ENCODE peak calls at places on chromosomes 1 and 21, in ten cellular contexts. One of them, this sample, is unnamed.

GRCh38 chr1:11690132-11690668 is 1.3 kb upstream of the DRAXIN start:
- DNase-seq in AG10803: no peak
- DNase-seq in psoas muscle: no peak
- DNase-seq in stimulated activated CD8-positive, alpha-beta memory T cell treated with anti-CD3 and anti-CD28 coated beads, Interleukin-15, amount 100 ng/mL, for 1 hour: no peak
- DNase-seq in H7: no peak
- DNase-seq in substantia nigra: no peak
- DNase-seq in stimulated activated CD4-positive, alpha-beta T cell treated with anti-CD3 and anti-CD28 coated beads, Interleukin-4, amount 100 ng/mL, for 24 hours: no peak
- DNase-seq in activated effector memory CD4-positive, alpha-beta T cell treated with Interleukin-2 at 50 U/mL for 16 hours: no peak
- DNase-seq in skeletal muscle cell: no peak
- DNase-seq in K562: no peak
- DNase-seq in this sample: no peak

GRCh38 chr21:37071561-37072238 is 1.2 kb downstream of the PIGP start:
- DNase-seq in AG10803: peak; percentile 87
- DNase-seq in psoas muscle: peak; percentile 74
- DNase-seq in stimulated activated CD8-positive, alpha-beta memory T cell treated with anti-CD3 and anti-CD28 coated beads, Interleukin-15, amount 100 ng/mL, for 1 hour: no peak
- DNase-seq in H7: peak; percentile 16
- DNase-seq in substantia nigra: peak; percentile 54
- DNase-seq in stimulated activated CD4-positive, alpha-beta T cell treated with anti-CD3 and anti-CD28 coated beads, Interleukin-4, amount 100 ng/mL, for 24 hours: no peak
- DNase-seq in activated effector memory CD4-positive, alpha-beta T cell treated with Interleukin-2 at 50 U/mL for 16 hours: no peak
- DNase-seq in skeletal muscle cell: peak; percentile 84
- DNase-seq in K562: peak; percentile 37
- DNase-seq in this sample: no peak

GRCh38 chr1:156074661-156075060 is 7.6 kb downstream of the MEX3A start:
- DNase-seq in AG10803: no peak
- DNase-seq in psoas muscle: no peak
- DNase-seq in stimulated activated CD8-positive, alpha-beta memory T cell treated with anti-CD3 and anti-CD28 coated beads, Interleukin-15, amount 100 ng/mL, for 1 hour: no peak
- DNase-seq in H7: peak; percentile 68
- DNase-seq in substantia nigra: no peak
- DNase-seq in stimulated activated CD4-positive, alpha-beta T cell treated with anti-CD3 and anti-CD28 coated beads, Interleukin-4, amount 100 ng/mL, for 24 hours: no peak
- DNase-seq in activated effector memory CD4-positive, alpha-beta T cell treated with Interleukin-2 at 50 U/mL for 16 hours: no peak
- DNase-seq in skeletal muscle cell: no peak
- DNase-seq in K562: no peak
- DNase-seq in this sample: no peak

GRCh38 chr1:2199042-2199810 is 4.7 kb upstream of the FAAP20 start:
- DNase-seq in AG10803: peak; percentile 89
- DNase-seq in psoas muscle: peak; percentile 92
- DNase-seq in stimulated activated CD8-positive, alpha-beta memory T cell treated with anti-CD3 and anti-CD28 coated beads, Interleukin-15, amount 100 ng/mL, for 1 hour: peak; percentile 51
- DNase-seq in H7: peak; percentile 95
- DNase-seq in substantia nigra: peak; percentile 70
- DNase-seq in stimulated activated CD4-positive, alpha-beta T cell treated with anti-CD3 and anti-CD28 coated beads, Interleukin-4, amount 100 ng/mL, for 24 hours: peak; percentile 82
- DNase-seq in activated effector memory CD4-positive, alpha-beta T cell treated with Interleukin-2 at 50 U/mL for 16 hours: peak; percentile 79
- DNase-seq in skeletal muscle cell: peak; percentile 63
- DNase-seq in K562: peak; percentile 91
- DNase-seq in this sample: peak; percentile 65

GRCh38 chr1:87549691-87550090 is 221.0 kb downstream of the LMO4 start:
- DNase-seq in AG10803: no peak
- DNase-seq in psoas muscle: no peak
- DNase-seq in stimulated activated CD8-positive, alpha-beta memory T cell treated with anti-CD3 and anti-CD28 coated beads, Interleukin-15, amount 100 ng/mL, for 1 hour: no peak
- DNase-seq in H7: no peak
- DNase-seq in substantia nigra: no peak
- DNase-seq in stimulated activated CD4-positive, alpha-beta T cell treated with anti-CD3 and anti-CD28 coated beads, Interleukin-4, amount 100 ng/mL, for 24 hours: no peak
- DNase-seq in activated effector memory CD4-positive, alpha-beta T cell treated with Interleukin-2 at 50 U/mL for 16 hours: no peak
- DNase-seq in skeletal muscle cell: no peak
- DNase-seq in K562: no peak
- DNase-seq in this sample: no peak

GRCh38 chr1:1371741-1372711 is 3.0 kb downstream of the AURKAIP1 start:
- DNase-seq in AG10803: peak; percentile 46
- DNase-seq in psoas muscle: peak; percentile 74
- DNase-seq in stimulated activated CD8-positive, alpha-beta memory T cell treated with anti-CD3 and anti-CD28 coated beads, Interleukin-15, amount 100 ng/mL, for 1 hour: peak; percentile 67
- DNase-seq in H7: peak; percentile 99
- DNase-seq in substantia nigra: peak; percentile 63
- DNase-seq in stimulated activated CD4-positive, alpha-beta T cell treated with anti-CD3 and anti-CD28 coated beads, Interleukin-4, amount 100 ng/mL, for 24 hours: peak; percentile 81
- DNase-seq in activated effector memory CD4-positive, alpha-beta T cell treated with Interleukin-2 at 50 U/mL for 16 hours: peak; percentile 68
- DNase-seq in skeletal muscle cell: no peak
- DNase-seq in K562: peak; percentile 83
- DNase-seq in this sample: peak; percentile 55

GRCh38 chr1:96634863-96635262 is 86.7 kb upstream of the PTBP2 start:
- DNase-seq in AG10803: no peak
- DNase-seq in psoas muscle: no peak
- DNase-seq in stimulated activated CD8-positive, alpha-beta memory T cell treated with anti-CD3 and anti-CD28 coated beads, Interleukin-15, amount 100 ng/mL, for 1 hour: no peak
- DNase-seq in H7: no peak
- DNase-seq in substantia nigra: no peak
- DNase-seq in stimulated activated CD4-positive, alpha-beta T cell treated with anti-CD3 and anti-CD28 coated beads, Interleukin-4, amount 100 ng/mL, for 24 hours: no peak
- DNase-seq in activated effector memory CD4-positive, alpha-beta T cell treated with Interleukin-2 at 50 U/mL for 16 hours: no peak
- DNase-seq in skeletal muscle cell: no peak
- DNase-seq in K562: no peak
- DNase-seq in this sample: no peak

GRCh38 chr1:156768610-156769295 is 1.4 kb downstream of the PRCC start:
- DNase-seq in AG10803: no peak
- DNase-seq in psoas muscle: no peak
- DNase-seq in stimulated activated CD8-positive, alpha-beta memory T cell treated with anti-CD3 and anti-CD28 coated beads, Interleukin-15, amount 100 ng/mL, for 1 hour: no peak
- DNase-seq in H7: no peak
- DNase-seq in substantia nigra: no peak
- DNase-seq in stimulated activated CD4-positive, alpha-beta T cell treated with anti-CD3 and anti-CD28 coated beads, Interleukin-4, amount 100 ng/mL, for 24 hours: no peak
- DNase-seq in activated effector memory CD4-positive, alpha-beta T cell treated with Interleukin-2 at 50 U/mL for 16 hours: no peak
- DNase-seq in skeletal muscle cell: no peak
- DNase-seq in K562: no peak
- DNase-seq in this sample: no peak

GRCh38 chr21:44088401-44088780 is 18.8 kb upstream of the PWP2 start:
- DNase-seq in AG10803: no peak
- DNase-seq in psoas muscle: no peak
- DNase-seq in stimulated activated CD8-positive, alpha-beta memory T cell treated with anti-CD3 and anti-CD28 coated beads, Interleukin-15, amount 100 ng/mL, for 1 hour: no peak
- DNase-seq in H7: no peak
- DNase-seq in substantia nigra: no peak
- DNase-seq in stimulated activated CD4-positive, alpha-beta T cell treated with anti-CD3 and anti-CD28 coated beads, Interleukin-4, amount 100 ng/mL, for 24 hours: no peak
- DNase-seq in activated effector memory CD4-positive, alpha-beta T cell treated with Interleukin-2 at 50 U/mL for 16 hours: no peak
- DNase-seq in skeletal muscle cell: no peak
- DNase-seq in K562: no peak
- DNase-seq in this sample: no peak

GRCh38 chr1:178093958-178094751 is at the start of gene RASAL2:
- DNase-seq in AG10803: peak; percentile 54
- DNase-seq in psoas muscle: peak; percentile 73
- DNase-seq in stimulated activated CD8-positive, alpha-beta memory T cell treated with anti-CD3 and anti-CD28 coated beads, Interleukin-15, amount 100 ng/mL, for 1 hour: no peak
- DNase-seq in H7: peak; percentile 95
- DNase-seq in substantia nigra: peak; percentile 80
- DNase-seq in stimulated activated CD4-positive, alpha-beta T cell treated with anti-CD3 and anti-CD28 coated beads, Interleukin-4, amount 100 ng/mL, for 24 hours: no peak
- DNase-seq in activated effector memory CD4-positive, alpha-beta T cell treated with Interleukin-2 at 50 U/mL for 16 hours: no peak
- DNase-seq in skeletal muscle cell: no peak
- DNase-seq in K562: peak; percentile 82
- DNase-seq in this sample: no peak

GRCh38 chr1:58104960-58105359 is 441.6 kb downstream of the OMA1 start:
- DNase-seq in AG10803: no peak
- DNase-seq in psoas muscle: no peak
- DNase-seq in stimulated activated CD8-positive, alpha-beta memory T cell treated with anti-CD3 and anti-CD28 coated beads, Interleukin-15, amount 100 ng/mL, for 1 hour: no peak
- DNase-seq in H7: no peak
- DNase-seq in substantia nigra: no peak
- DNase-seq in stimulated activated CD4-positive, alpha-beta T cell treated with anti-CD3 and anti-CD28 coated beads, Interleukin-4, amount 100 ng/mL, for 24 hours: no peak
- DNase-seq in activated effector memory CD4-positive, alpha-beta T cell treated with Interleukin-2 at 50 U/mL for 16 hours: no peak
- DNase-seq in skeletal muscle cell: no peak
- DNase-seq in K562: no peak
- DNase-seq in this sample: no peak

GRCh38 chr1:234238060-234238459 is 135.2 kb upstream of the COA6 start:
- DNase-seq in AG10803: no peak
- DNase-seq in psoas muscle: no peak
- DNase-seq in stimulated activated CD8-positive, alpha-beta memory T cell treated with anti-CD3 and anti-CD28 coated beads, Interleukin-15, amount 100 ng/mL, for 1 hour: no peak
- DNase-seq in H7: no peak
- DNase-seq in substantia nigra: no peak
- DNase-seq in stimulated activated CD4-positive, alpha-beta T cell treated with anti-CD3 and anti-CD28 coated beads, Interleukin-4, amount 100 ng/mL, for 24 hours: no peak
- DNase-seq in activated effector memory CD4-positive, alpha-beta T cell treated with Interleukin-2 at 50 U/mL for 16 hours: no peak
- DNase-seq in skeletal muscle cell: no peak
- DNase-seq in K562: no peak
- DNase-seq in this sample: no peak

GRCh38 chr1:235775461-235775860 is 91.2 kb downstream of the LYST start:
- DNase-seq in AG10803: no peak
- DNase-seq in psoas muscle: no peak
- DNase-seq in stimulated activated CD8-positive, alpha-beta memory T cell treated with anti-CD3 and anti-CD28 coated beads, Interleukin-15, amount 100 ng/mL, for 1 hour: no peak
- DNase-seq in H7: peak; percentile 7
- DNase-seq in substantia nigra: no peak
- DNase-seq in stimulated activated CD4-positive, alpha-beta T cell treated with anti-CD3 and anti-CD28 coated beads, Interleukin-4, amount 100 ng/mL, for 24 hours: no peak
- DNase-seq in activated effector memory CD4-positive, alpha-beta T cell treated with Interleukin-2 at 50 U/mL for 16 hours: no peak
- DNase-seq in skeletal muscle cell: no peak
- DNase-seq in K562: no peak
- DNase-seq in this sample: no peak

GRCh38 chr1:65423884-65424655 is 3.6 kb downstream of the LEPR start:
- DNase-seq in AG10803: peak; percentile 96
- DNase-seq in psoas muscle: no peak
- DNase-seq in stimulated activated CD8-positive, alpha-beta memory T cell treated with anti-CD3 and anti-CD28 coated beads, Interleukin-15, amount 100 ng/mL, for 1 hour: no peak
- DNase-seq in H7: no peak
- DNase-seq in substantia nigra: no peak
- DNase-seq in stimulated activated CD4-positive, alpha-beta T cell treated with anti-CD3 and anti-CD28 coated beads, Interleukin-4, amount 100 ng/mL, for 24 hours: peak; percentile 18
- DNase-seq in activated effector memory CD4-positive, alpha-beta T cell treated with Interleukin-2 at 50 U/mL for 16 hours: no peak
- DNase-seq in skeletal muscle cell: peak; percentile 74
- DNase-seq in K562: peak; percentile 39
- DNase-seq in this sample: no peak

GRCh38 chr1:155128469-155128754 is 736 bp downstream of the EFNA1 start:
- DNase-seq in AG10803: no peak
- DNase-seq in psoas muscle: no peak
- DNase-seq in stimulated activated CD8-positive, alpha-beta memory T cell treated with anti-CD3 and anti-CD28 coated beads, Interleukin-15, amount 100 ng/mL, for 1 hour: no peak
- DNase-seq in H7: peak; percentile 36
- DNase-seq in substantia nigra: no peak
- DNase-seq in stimulated activated CD4-positive, alpha-beta T cell treated with anti-CD3 and anti-CD28 coated beads, Interleukin-4, amount 100 ng/mL, for 24 hours: no peak
- DNase-seq in activated effector memory CD4-positive, alpha-beta T cell treated with Interleukin-2 at 50 U/mL for 16 hours: no peak
- DNase-seq in skeletal muscle cell: no peak
- DNase-seq in K562: no peak
- DNase-seq in this sample: no peak

GRCh38 chr1:26279598-26280332 is at the start of gene SH3BGRL3:
- DNase-seq in AG10803: peak; percentile 76
- DNase-seq in psoas muscle: peak; percentile 91
- DNase-seq in stimulated activated CD8-positive, alpha-beta memory T cell treated with anti-CD3 and anti-CD28 coated beads, Interleukin-15, amount 100 ng/mL, for 1 hour: peak; percentile 61
- DNase-seq in H7: peak; percentile 97
- DNase-seq in substantia nigra: peak; percentile 91
- DNase-seq in stimulated activated CD4-positive, alpha-beta T cell treated with anti-CD3 and anti-CD28 coated beads, Interleukin-4, amount 100 ng/mL, for 24 hours: peak; percentile 82
- DNase-seq in activated effector memory CD4-positive, alpha-beta T cell treated with Interleukin-2 at 50 U/mL for 16 hours: peak; percentile 82
- DNase-seq in skeletal muscle cell: peak; percentile 62
- DNase-seq in K562: peak; percentile 96
- DNase-seq in this sample: peak; percentile 82

GRCh38 chr1:98923667-98924066 is 81.0 kb downstream of the PLPPR5 start:
- DNase-seq in AG10803: no peak
- DNase-seq in psoas muscle: no peak
- DNase-seq in stimulated activated CD8-positive, alpha-beta memory T cell treated with anti-CD3 and anti-CD28 coated beads, Interleukin-15, amount 100 ng/mL, for 1 hour: no peak
- DNase-seq in H7: no peak
- DNase-seq in substantia nigra: no peak
- DNase-seq in stimulated activated CD4-positive, alpha-beta T cell treated with anti-CD3 and anti-CD28 coated beads, Interleukin-4, amount 100 ng/mL, for 24 hours: no peak
- DNase-seq in activated effector memory CD4-positive, alpha-beta T cell treated with Interleukin-2 at 50 U/mL for 16 hours: no peak
- DNase-seq in skeletal muscle cell: no peak
- DNase-seq in K562: no peak
- DNase-seq in this sample: no peak

GRCh38 chr1:175129997-175130648 is 62.5 kb downstream of the KIAA0040 start:
- DNase-seq in AG10803: peak; percentile 16
- DNase-seq in psoas muscle: no peak
- DNase-seq in stimulated activated CD8-positive, alpha-beta memory T cell treated with anti-CD3 and anti-CD28 coated beads, Interleukin-15, amount 100 ng/mL, for 1 hour: no peak
- DNase-seq in H7: peak; percentile 48
- DNase-seq in substantia nigra: no peak
- DNase-seq in stimulated activated CD4-positive, alpha-beta T cell treated with anti-CD3 and anti-CD28 coated beads, Interleukin-4, amount 100 ng/mL, for 24 hours: no peak
- DNase-seq in activated effector memory CD4-positive, alpha-beta T cell treated with Interleukin-2 at 50 U/mL for 16 hours: no peak
- DNase-seq in skeletal muscle cell: no peak
- DNase-seq in K562: peak; percentile 22
- DNase-seq in this sample: no peak

GRCh38 chr21:34132202-34132601 is 58.8 kb downstream of the MRPS6 start:
- DNase-seq in AG10803: no peak
- DNase-seq in psoas muscle: peak; percentile 31
- DNase-seq in stimulated activated CD8-positive, alpha-beta memory T cell treated with anti-CD3 and anti-CD28 coated beads, Interleukin-15, amount 100 ng/mL, for 1 hour: no peak
- DNase-seq in H7: no peak
- DNase-seq in substantia nigra: no peak
- DNase-seq in stimulated activated CD4-positive, alpha-beta T cell treated with anti-CD3 and anti-CD28 coated beads, Interleukin-4, amount 100 ng/mL, for 24 hours: no peak
- DNase-seq in activated effector memory CD4-positive, alpha-beta T cell treated with Interleukin-2 at 50 U/mL for 16 hours: no peak
- DNase-seq in skeletal muscle cell: no peak
- DNase-seq in K562: no peak
- DNase-seq in this sample: no peak

GRCh38 chr1:99527078-99527477 is 118.8 kb upstream of the PALMD start:
- DNase-seq in AG10803: peak; percentile 34
- DNase-seq in psoas muscle: no peak
- DNase-seq in stimulated activated CD8-positive, alpha-beta memory T cell treated with anti-CD3 and anti-CD28 coated beads, Interleukin-15, amount 100 ng/mL, for 1 hour: no peak
- DNase-seq in H7: no peak
- DNase-seq in substantia nigra: no peak
- DNase-seq in stimulated activated CD4-positive, alpha-beta T cell treated with anti-CD3 and anti-CD28 coated beads, Interleukin-4, amount 100 ng/mL, for 24 hours: no peak
- DNase-seq in activated effector memory CD4-positive, alpha-beta T cell treated with Interleukin-2 at 50 U/mL for 16 hours: no peak
- DNase-seq in skeletal muscle cell: no peak
- DNase-seq in K562: peak; percentile 17
- DNase-seq in this sample: no peak

GRCh38 chr1:185663771-185664296 is 70.4 kb upstream of the HMCN1 start:
- DNase-seq in AG10803: no peak
- DNase-seq in psoas muscle: no peak
- DNase-seq in stimulated activated CD8-positive, alpha-beta memory T cell treated with anti-CD3 and anti-CD28 coated beads, Interleukin-15, amount 100 ng/mL, for 1 hour: no peak
- DNase-seq in H7: no peak
- DNase-seq in substantia nigra: no peak
- DNase-seq in stimulated activated CD4-positive, alpha-beta T cell treated with anti-CD3 and anti-CD28 coated beads, Interleukin-4, amount 100 ng/mL, for 24 hours: no peak
- DNase-seq in activated effector memory CD4-positive, alpha-beta T cell treated with Interleukin-2 at 50 U/mL for 16 hours: no peak
- DNase-seq in skeletal muscle cell: no peak
- DNase-seq in K562: no peak
- DNase-seq in this sample: no peak

GRCh38 chr1:163826500-163826899 is 504.7 kb downstream of the NUF2 start:
- DNase-seq in AG10803: no peak
- DNase-seq in psoas muscle: no peak
- DNase-seq in stimulated activated CD8-positive, alpha-beta memory T cell treated with anti-CD3 and anti-CD28 coated beads, Interleukin-15, amount 100 ng/mL, for 1 hour: no peak
- DNase-seq in H7: no peak
- DNase-seq in substantia nigra: no peak
- DNase-seq in stimulated activated CD4-positive, alpha-beta T cell treated with anti-CD3 and anti-CD28 coated beads, Interleukin-4, amount 100 ng/mL, for 24 hours: no peak
- DNase-seq in activated effector memory CD4-positive, alpha-beta T cell treated with Interleukin-2 at 50 U/mL for 16 hours: no peak
- DNase-seq in skeletal muscle cell: no peak
- DNase-seq in K562: no peak
- DNase-seq in this sample: no peak

GRCh38 chr21:37098756-37099155 is 25.7 kb downstream of the TTC3 start:
- DNase-seq in AG10803: no peak
- DNase-seq in psoas muscle: no peak
- DNase-seq in stimulated activated CD8-positive, alpha-beta memory T cell treated with anti-CD3 and anti-CD28 coated beads, Interleukin-15, amount 100 ng/mL, for 1 hour: no peak
- DNase-seq in H7: no peak
- DNase-seq in substantia nigra: no peak
- DNase-seq in stimulated activated CD4-positive, alpha-beta T cell treated with anti-CD3 and anti-CD28 coated beads, Interleukin-4, amount 100 ng/mL, for 24 hours: no peak
- DNase-seq in activated effector memory CD4-positive, alpha-beta T cell treated with Interleukin-2 at 50 U/mL for 16 hours: no peak
- DNase-seq in skeletal muscle cell: peak; percentile 16
- DNase-seq in K562: no peak
- DNase-seq in this sample: no peak

GRCh38 chr1:31182352-31182751 is 57.3 kb downstream of the NKAIN1 start:
- DNase-seq in AG10803: peak; percentile 88
- DNase-seq in psoas muscle: peak; percentile 86
- DNase-seq in stimulated activated CD8-positive, alpha-beta memory T cell treated with anti-CD3 and anti-CD28 coated beads, Interleukin-15, amount 100 ng/mL, for 1 hour: peak; percentile 30
- DNase-seq in H7: peak; percentile 95
- DNase-seq in substantia nigra: peak; percentile 22
- DNase-seq in stimulated activated CD4-positive, alpha-beta T cell treated with anti-CD3 and anti-CD28 coated beads, Interleukin-4, amount 100 ng/mL, for 24 hours: peak; percentile 43
- DNase-seq in activated effector memory CD4-positive, alpha-beta T cell treated with Interleukin-2 at 50 U/mL for 16 hours: peak; percentile 25
- DNase-seq in skeletal muscle cell: peak; percentile 95
- DNase-seq in K562: peak; percentile 93
- DNase-seq in this sample: no peak